ENCODE peak calls at places on chromosomes 7 and 10, in five cellular contexts. One of them, this sample, is unnamed.

GRCh38 chr10:3364768-3365480 is 192.3 kb upstream of the PITRM1 start:
- DNase-seq in IMR-90: no peak
- DNase-seq in CD14-positive monocyte: no peak
- DNase-seq in BE2C: no peak
- DNase-seq in foreskin keratinocyte: no peak
- DNase-seq in this sample: no peak

GRCh38 chr7:39847227-39847626 is 102.8 kb upstream of the CDK13 start:
- DNase-seq in foreskin keratinocyte: no peak
- DNase-seq in CD14-positive monocyte: no peak
- DNase-seq in IMR-90: peak
- DNase-seq in BE2C: no peak
- DNase-seq in this sample: no peak

GRCh38 chr7:137475966-137476365 is 132.4 kb upstream of the PTN start:
- DNase-seq in CD14-positive monocyte: no peak
- DNase-seq in foreskin keratinocyte: peak
- DNase-seq in BE2C: no peak
- DNase-seq in IMR-90: no peak
- DNase-seq in this sample: no peak

GRCh38 chr7:93307131-93307660 is 75.0 kb downstream of the VPS50 start:
- DNase-seq in CD14-positive monocyte: no peak
- DNase-seq in IMR-90: peak
- DNase-seq in foreskin keratinocyte: peak
- DNase-seq in BE2C: no peak
- DNase-seq in this sample: no peak

GRCh38 chr7:78642751-78643150 is 810.7 kb downstream of the MAGI2 start:
- DNase-seq in IMR-90: no peak
- DNase-seq in foreskin keratinocyte: no peak
- DNase-seq in BE2C: no peak
- DNase-seq in CD14-positive monocyte: no peak
- DNase-seq in this sample: no peak

GRCh38 chr10:663466-663751 is 26.1 kb downstream of the DIP2C start:
- DNase-seq in foreskin keratinocyte: no peak
- DNase-seq in IMR-90: no peak
- DNase-seq in BE2C: no peak
- DNase-seq in CD14-positive monocyte: no peak
- DNase-seq in this sample: no peak

GRCh38 chr7:43926193-43927043 is at the start of gene UBE2D4:
- DNase-seq in foreskin keratinocyte: peak
- DNase-seq in CD14-positive monocyte: peak
- DNase-seq in BE2C: peak
- DNase-seq in IMR-90: peak
- DNase-seq in this sample: peak

GRCh38 chr7:151166629-151167196 is 781 bp downstream of the GBX1 start:
- DNase-seq in BE2C: no peak
- DNase-seq in foreskin keratinocyte: no peak
- DNase-seq in IMR-90: no peak
- DNase-seq in CD14-positive monocyte: no peak
- DNase-seq in this sample: no peak

GRCh38 chr10:28922127-28922526 is 244.8 kb downstream of the BAMBI start:
- DNase-seq in BE2C: no peak
- DNase-seq in IMR-90: peak
- DNase-seq in CD14-positive monocyte: no peak
- DNase-seq in foreskin keratinocyte: peak
- DNase-seq in this sample: no peak

GRCh38 chr7:136026209-136026608 is 49.0 kb upstream of the MTPN start:
- DNase-seq in CD14-positive monocyte: no peak
- DNase-seq in BE2C: no peak
- DNase-seq in foreskin keratinocyte: no peak
- DNase-seq in IMR-90: no peak
- DNase-seq in this sample: no peak

GRCh38 chr7:74709880-74710671 is 52.6 kb downstream of the GTF2I start:
- DNase-seq in CD14-positive monocyte: no peak
- DNase-seq in BE2C: no peak
- DNase-seq in IMR-90: peak
- DNase-seq in foreskin keratinocyte: no peak
- DNase-seq in this sample: no peak

GRCh38 chr7:27459729-27460048 is 203.0 kb downstream of the HIBADH start:
- DNase-seq in CD14-positive monocyte: no peak
- DNase-seq in IMR-90: no peak
- DNase-seq in BE2C: no peak
- DNase-seq in foreskin keratinocyte: no peak
- DNase-seq in this sample: no peak

GRCh38 chr7:87886875-87887274 is 10.6 kb downstream of the DBF4 start:
- DNase-seq in CD14-positive monocyte: no peak
- DNase-seq in BE2C: no peak
- DNase-seq in IMR-90: peak
- DNase-seq in foreskin keratinocyte: no peak
- DNase-seq in this sample: no peak

GRCh38 chr7:117808273-117808868 is 64.9 kb downstream of the CTTNBP2 start:
- DNase-seq in IMR-90: no peak
- DNase-seq in BE2C: peak
- DNase-seq in CD14-positive monocyte: no peak
- DNase-seq in foreskin keratinocyte: no peak
- DNase-seq in this sample: no peak

GRCh38 chr10:115209133-115209532 is 116.0 kb downstream of the ATRNL1 start:
- DNase-seq in IMR-90: no peak
- DNase-seq in CD14-positive monocyte: no peak
- DNase-seq in foreskin keratinocyte: no peak
- DNase-seq in BE2C: no peak
- DNase-seq in this sample: no peak

GRCh38 chr7:79709574-79710409 is 256.3 kb upstream of the MAGI2 start:
- DNase-seq in BE2C: no peak
- DNase-seq in IMR-90: peak
- DNase-seq in CD14-positive monocyte: no peak
- DNase-seq in foreskin keratinocyte: peak
- DNase-seq in this sample: no peak

GRCh38 chr10:6068422-6068821 is 6.3 kb upstream of the IL2RA start:
- DNase-seq in foreskin keratinocyte: no peak
- DNase-seq in BE2C: no peak
- DNase-seq in CD14-positive monocyte: peak
- DNase-seq in IMR-90: no peak
- DNase-seq in this sample: no peak

GRCh38 chr10:120988751-120989150 is 137.6 kb downstream of the WDR11 start:
- DNase-seq in BE2C: no peak
- DNase-seq in IMR-90: no peak
- DNase-seq in CD14-positive monocyte: no peak
- DNase-seq in foreskin keratinocyte: no peak
- DNase-seq in this sample: no peak

GRCh38 chr7:75951506-75951905 is 36.6 kb downstream of the POR start:
- DNase-seq in foreskin keratinocyte: peak
- DNase-seq in IMR-90: peak
- DNase-seq in CD14-positive monocyte: peak
- DNase-seq in BE2C: no peak
- DNase-seq in this sample: peak

GRCh38 chr7:90222811-90223725 is 11.5 kb downstream of the STEAP2 start:
- DNase-seq in foreskin keratinocyte: peak
- DNase-seq in IMR-90: peak
- DNase-seq in BE2C: no peak
- DNase-seq in CD14-positive monocyte: no peak
- DNase-seq in this sample: no peak

GRCh38 chr10:7686351-7687171 is 16.6 kb upstream of the ITIH2 start:
- DNase-seq in BE2C: no peak
- DNase-seq in CD14-positive monocyte: no peak
- DNase-seq in foreskin keratinocyte: no peak
- DNase-seq in IMR-90: no peak
- DNase-seq in this sample: no peak

GRCh38 chr10:68402271-68402670 is 4.8 kb downstream of the RUFY2 start:
- DNase-seq in IMR-90: peak
- DNase-seq in BE2C: no peak
- DNase-seq in foreskin keratinocyte: no peak
- DNase-seq in CD14-positive monocyte: no peak
- DNase-seq in this sample: no peak
- TF ChIP-seq CTCF in IMR-90: no peak
- TF ChIP-seq CTCF in BE2C: no peak
- TF ChIP-seq CTCF in foreskin keratinocyte: no peak
- TF ChIP-seq CTCF in CD14-positive monocyte: no peak
- TF ChIP-seq CTCF in this sample: no peak

DNA sequence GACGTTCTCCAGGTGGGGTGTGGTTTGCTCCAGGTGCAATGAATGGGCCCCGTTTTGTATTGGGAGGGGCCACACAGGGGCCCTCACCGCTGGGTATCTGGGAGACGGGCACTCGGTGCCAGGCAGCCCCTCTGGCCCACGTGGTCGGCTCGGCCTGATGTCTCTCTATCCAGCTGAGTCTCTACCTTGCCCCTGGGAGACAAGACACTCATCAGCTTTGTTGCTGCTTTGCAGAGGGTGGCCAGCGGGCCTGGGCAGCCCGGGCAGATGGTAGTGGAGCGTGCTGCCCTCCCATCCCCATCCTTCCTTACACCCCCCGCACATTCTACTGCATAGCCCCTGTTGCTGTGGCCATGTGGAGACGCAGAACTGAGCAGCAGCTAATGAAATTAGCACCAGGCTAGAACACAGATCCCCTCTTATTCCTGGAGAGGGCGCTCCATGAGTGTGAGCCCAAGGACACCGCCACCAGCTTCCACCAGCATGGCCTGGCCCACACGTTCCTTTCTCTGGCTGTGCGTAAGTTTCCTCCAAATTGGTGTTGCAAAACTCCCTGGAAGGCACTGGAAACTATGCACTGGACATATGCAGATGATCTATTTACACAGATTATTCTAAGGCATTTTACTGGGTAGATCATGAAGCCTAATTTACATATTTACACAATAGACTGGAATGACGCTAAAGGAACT is 455.8 kb upstream of the FOXK1 start:
- DNase-seq in BE2C: no peak
- DNase-seq in IMR-90: no peak
- DNase-seq in foreskin keratinocyte: no peak
- DNase-seq in CD14-positive monocyte: no peak
- DNase-seq in this sample: peak
- TF ChIP-seq CTCF in BE2C: no peak
- TF ChIP-seq CTCF in IMR-90: no peak
- TF ChIP-seq CTCF in foreskin keratinocyte: no peak
- TF ChIP-seq CTCF in CD14-positive monocyte: no peak
- TF ChIP-seq CTCF in this sample: no peak

DNA sequence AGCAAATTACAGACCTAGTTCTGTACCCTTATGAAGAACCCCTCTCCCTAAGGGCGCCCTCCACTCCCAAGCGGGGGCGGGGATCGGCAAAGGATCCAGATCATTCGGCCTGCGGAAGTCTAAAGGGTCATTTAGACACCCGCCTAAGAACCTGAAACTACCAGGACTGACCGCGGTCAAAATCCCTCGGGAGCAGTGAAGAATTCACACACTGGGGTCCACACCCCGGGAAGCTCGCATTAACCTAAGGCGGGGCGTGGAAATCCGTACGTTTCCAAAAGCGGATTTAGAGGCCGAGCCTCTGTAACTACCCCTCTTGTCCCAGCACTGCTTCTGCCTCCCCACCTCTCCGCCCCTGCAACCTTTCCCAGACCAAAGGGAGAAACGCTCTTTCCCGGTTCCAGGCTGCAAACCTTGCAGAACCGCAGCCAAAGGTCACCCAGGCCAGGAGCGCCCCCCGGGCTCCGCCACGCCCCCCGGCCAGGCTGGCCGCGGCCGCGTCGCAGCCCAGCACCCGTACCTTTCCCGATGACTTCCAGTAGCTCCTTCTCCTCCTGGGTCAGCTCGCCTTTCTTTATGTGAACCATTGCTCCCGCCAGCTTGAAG is 464 bp downstream of the ANKMY2 start:
- DNase-seq in CD14-positive monocyte: no peak
- DNase-seq in foreskin keratinocyte: no peak
- DNase-seq in BE2C: no peak
- DNase-seq in IMR-90: no peak
- DNase-seq in this sample: peak
- TF ChIP-seq CTCF in CD14-positive monocyte: no peak
- TF ChIP-seq CTCF in foreskin keratinocyte: peak
- TF ChIP-seq CTCF in BE2C: no peak
- TF ChIP-seq CTCF in IMR-90: no peak
- TF ChIP-seq CTCF in this sample: no peak

GRCh38 chr10:83991986-83992753 is 147.1 kb upstream of the GHITM start:
- DNase-seq in foreskin keratinocyte: no peak
- DNase-seq in BE2C: peak
- DNase-seq in CD14-positive monocyte: no peak
- DNase-seq in IMR-90: no peak
- DNase-seq in this sample: no peak
- TF ChIP-seq CTCF in foreskin keratinocyte: peak
- TF ChIP-seq CTCF in BE2C: peak
- TF ChIP-seq CTCF in CD14-positive monocyte: peak
- TF ChIP-seq CTCF in IMR-90: peak
- TF ChIP-seq CTCF in this sample: peak